ENCODE peak calls at places on chromosomes 12 and 14, in six cellular contexts. F is OCI-M1; E is stimulated activated naive CD8-positive, alpha-beta T cell treated with anti-CD3 and anti-CD28 coated beads, Interleukin-15, Interleukin-2, amounts not matched to agents 100 U/mL and 50 U/mL, for 24 hours; K is right cardiac atrium; W is erythroblast; R is RCC 7860. J is an unnamed sample.

GRCh38 chr14:64682173-64682710 is 22.0 kb upstream of the PLEKHG3 start:
- DNase-seq in F (no peak), E (no peak), K (peak), W (no peak), R (no peak), J (no peak)

GRCh38 chr12:12872139-12872933 is 19.0 kb upstream of the GPRC5A start:
- DNase-seq in F (no peak), E (no peak), K (no peak), W (no peak), R (peak), J (peak)

GRCh38 chr12:95396849-95397498 is 77.0 kb upstream of the METAP2 start:
- DNase-seq in F (peak), E (no peak), K (no peak), W (peak), R (no peak), J (no peak)

GRCh38 chr14:56741325-56741724 is 69.0 kb downstream of the OTX2 start:
- DNase-seq in F (no peak), E (no peak), K (peak), W (no peak), R (no peak), J (no peak)

GRCh38 chr12:38823743-38824142 is 81.6 kb downstream of the CPNE8 start:
- DNase-seq in F (no peak), E (no peak), K (no peak), W (no peak), R (no peak), J (no peak)

GRCh38 chr12:63037721-63038120 is 102.8 kb upstream of the PPM1H start:
- DNase-seq in F (no peak), E (no peak), K (no peak), W (no peak), R (no peak), J (no peak)

GRCh38 chr12:43847427-43847826 is 11.5 kb downstream of the TMEM117 start:
- DNase-seq in F (peak), E (no peak), K (no peak), W (no peak), R (peak), J (peak)

GRCh38 chr14:88352299-88353097 is 29.4 kb upstream of the KCNK10 start:
- DNase-seq in F (no peak), E (no peak), K (no peak), W (no peak), R (no peak), J (no peak)

GRCh38 chr12:20473133-20473532 is 104.8 kb downstream of the PDE3A start:
- DNase-seq in F (no peak), E (no peak), K (no peak), W (no peak), R (no peak), J (no peak)

GRCh38 chr14:78921856-78922255 is 751.7 kb downstream of the NRXN3 start:
- DNase-seq in F (no peak), E (no peak), K (no peak), W (no peak), R (peak), J (no peak)

GRCh38 chr14:59254146-59254910 is 65.9 kb downstream of the DAAM1 start:
- DNase-seq in F (peak), E (no peak), K (peak), W (peak), R (peak), J (no peak)

GRCh38 chr12:27779416-27779815 is 617 bp upstream of the KLHL42 start:
- DNase-seq in F (peak), E (peak), K (peak), W (peak), R (no peak), J (no peak)